ENCODE peak calls at places on chromosomes 11 and 22, in eight cellular contexts. One of them, this sample, is unnamed.

GRCh38 chr11:94152678-94153065 is 24.0 kb downstream of the PANX1 start:
- DNase-seq in GM23248: no peak
- DNase-seq in neuronal stem cell: no peak
- DNase-seq in HCT116: no peak
- DNase-seq in fibroblast of lung: no peak
- DNase-seq in SK-N-SH: no peak
- DNase-seq in PC-3: no peak
- DNase-seq in mesendoderm: no peak
- DNase-seq in this sample: no peak

GRCh38 chr11:3721002-3721401 is 49.8 kb upstream of the CHRNA10 start:
- DNase-seq in PC-3: no peak
- DNase-seq in HCT116: no peak
- DNase-seq in GM23248: no peak
- DNase-seq in fibroblast of lung: no peak
- DNase-seq in SK-N-SH: no peak
- DNase-seq in mesendoderm: no peak
- DNase-seq in neuronal stem cell: no peak
- DNase-seq in this sample: no peak

GRCh38 chr22:44437493-44438015 is 60.5 kb downstream of the RTL6 start:
- DNase-seq in PC-3: peak
- DNase-seq in mesendoderm: no peak
- DNase-seq in SK-N-SH: no peak
- DNase-seq in neuronal stem cell: no peak
- DNase-seq in GM23248: peak
- DNase-seq in fibroblast of lung: no peak
- DNase-seq in HCT116: no peak
- DNase-seq in this sample: no peak

GRCh38 chr11:100098560-100098959 is 588.5 kb upstream of the ARHGAP42 start:
- DNase-seq in GM23248: no peak
- DNase-seq in neuronal stem cell: no peak
- DNase-seq in PC-3: no peak
- DNase-seq in SK-N-SH: no peak
- DNase-seq in fibroblast of lung: no peak
- DNase-seq in mesendoderm: no peak
- DNase-seq in HCT116: no peak
- DNase-seq in this sample: no peak

GRCh38 chr11:2779981-2780849 is 80.4 kb upstream of the KCNQ1OT1 start:
- DNase-seq in PC-3: no peak
- DNase-seq in neuronal stem cell: no peak
- DNase-seq in HCT116: no peak
- DNase-seq in SK-N-SH: peak
- DNase-seq in mesendoderm: no peak
- DNase-seq in fibroblast of lung: peak
- DNase-seq in GM23248: no peak
- DNase-seq in this sample: peak

GRCh38 chr11:10893713-10894112 is 35.9 kb upstream of the ZBED5 start:
- DNase-seq in PC-3: peak
- DNase-seq in neuronal stem cell: no peak
- DNase-seq in mesendoderm: no peak
- DNase-seq in GM23248: peak
- DNase-seq in fibroblast of lung: peak
- DNase-seq in SK-N-SH: no peak
- DNase-seq in HCT116: no peak
- DNase-seq in this sample: no peak

GRCh38 chr22:24186352-24186740 is 5.1 kb downstream of the SUSD2 start:
- DNase-seq in fibroblast of lung: no peak
- DNase-seq in neuronal stem cell: no peak
- DNase-seq in GM23248: no peak
- DNase-seq in PC-3: no peak
- DNase-seq in HCT116: no peak
- DNase-seq in mesendoderm: no peak
- DNase-seq in SK-N-SH: peak
- DNase-seq in this sample: no peak

GRCh38 chr11:74004694-74005615 is 3.9 kb downstream of the UCP3 start:
- DNase-seq in HCT116: no peak
- DNase-seq in mesendoderm: no peak
- DNase-seq in GM23248: no peak
- DNase-seq in PC-3: no peak
- DNase-seq in SK-N-SH: no peak
- DNase-seq in neuronal stem cell: no peak
- DNase-seq in fibroblast of lung: no peak
- DNase-seq in this sample: no peak

GRCh38 chr22:44479662-44480061 is 18.4 kb downstream of the RTL6 start:
- DNase-seq in GM23248: no peak
- DNase-seq in fibroblast of lung: no peak
- DNase-seq in SK-N-SH: no peak
- DNase-seq in PC-3: no peak
- DNase-seq in mesendoderm: no peak
- DNase-seq in neuronal stem cell: no peak
- DNase-seq in HCT116: no peak
- DNase-seq in this sample: no peak

GRCh38 chr11:16945671-16946469 is 68.3 kb downstream of the PLEKHA7 start:
- DNase-seq in PC-3: peak
- DNase-seq in GM23248: peak
- DNase-seq in neuronal stem cell: peak
- DNase-seq in HCT116: peak
- DNase-seq in mesendoderm: peak
- DNase-seq in SK-N-SH: peak
- DNase-seq in fibroblast of lung: peak
- DNase-seq in this sample: peak

GRCh38 chr11:86547727-86548126 is 124.7 kb downstream of the ME3 start:
- DNase-seq in GM23248: no peak
- DNase-seq in neuronal stem cell: no peak
- DNase-seq in HCT116: no peak
- DNase-seq in PC-3: no peak
- DNase-seq in mesendoderm: no peak
- DNase-seq in SK-N-SH: no peak
- DNase-seq in fibroblast of lung: no peak
- DNase-seq in this sample: no peak

GRCh38 chr11:76291576-76292526 is 85.5 kb upstream of the WNT11 start:
- DNase-seq in HCT116: no peak
- DNase-seq in SK-N-SH: no peak
- DNase-seq in PC-3: peak
- DNase-seq in neuronal stem cell: no peak
- DNase-seq in mesendoderm: no peak
- DNase-seq in fibroblast of lung: no peak
- DNase-seq in GM23248: no peak
- DNase-seq in this sample: no peak

GRCh38 chr11:76288166-76288978 is 82.1 kb upstream of the WNT11 start:
- DNase-seq in PC-3: no peak
- DNase-seq in mesendoderm: no peak
- DNase-seq in neuronal stem cell: no peak
- DNase-seq in GM23248: no peak
- DNase-seq in fibroblast of lung: no peak
- DNase-seq in SK-N-SH: no peak
- DNase-seq in HCT116: no peak
- DNase-seq in this sample: no peak

GRCh38 chr11:76293189-76293631 is 86.9 kb upstream of the WNT11 start:
- DNase-seq in GM23248: no peak
- DNase-seq in SK-N-SH: no peak
- DNase-seq in mesendoderm: no peak
- DNase-seq in neuronal stem cell: no peak
- DNase-seq in HCT116: no peak
- DNase-seq in fibroblast of lung: no peak
- DNase-seq in PC-3: no peak
- DNase-seq in this sample: no peak

GRCh38 chr11:76296731-76297130 is 84.2 kb downstream of the THAP12 start:
- DNase-seq in mesendoderm: no peak
- DNase-seq in SK-N-SH: no peak
- DNase-seq in PC-3: no peak
- DNase-seq in HCT116: no peak
- DNase-seq in neuronal stem cell: no peak
- DNase-seq in GM23248: no peak
- DNase-seq in fibroblast of lung: no peak
- DNase-seq in this sample: no peak

DNA sequence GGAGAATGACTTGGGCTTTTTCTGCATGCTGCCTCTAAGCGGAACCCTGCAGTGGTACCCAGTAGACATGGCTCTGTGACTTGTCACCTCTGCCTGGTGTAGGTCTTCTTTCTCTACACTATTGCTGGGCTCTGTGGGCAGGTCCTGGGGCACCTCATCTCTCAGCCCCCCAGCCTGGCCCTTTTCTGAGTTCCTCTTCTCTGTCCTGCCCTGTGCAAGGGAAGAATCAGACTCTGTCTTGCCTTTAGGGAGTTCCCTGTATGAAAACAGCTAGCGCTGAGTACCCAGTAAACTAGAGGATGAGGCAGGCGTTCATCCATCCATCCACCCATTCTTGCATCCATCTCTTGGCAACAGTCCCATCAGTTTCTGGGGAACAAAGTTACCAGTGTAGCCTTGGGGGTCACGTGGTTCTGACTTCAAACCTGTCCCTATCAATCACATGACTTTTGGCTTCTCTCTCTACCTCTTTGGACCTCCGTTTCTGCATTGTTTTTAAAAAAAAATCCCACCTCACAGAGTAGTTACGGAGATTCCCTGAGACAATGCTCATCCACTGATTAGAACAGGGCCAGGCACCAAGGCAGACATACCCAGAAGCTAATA is 86.4 kb upstream of the WNT11 start:
- DNase-seq in mesendoderm: no peak
- DNase-seq in HCT116: no peak
- DNase-seq in SK-N-SH: no peak
- DNase-seq in GM23248: no peak
- DNase-seq in PC-3: no peak
- DNase-seq in fibroblast of lung: no peak
- DNase-seq in neuronal stem cell: no peak
- DNase-seq in this sample: no peak
- H3K4me3 ChIP-seq in mesendoderm: no peak
- H3K4me3 ChIP-seq in HCT116: no peak
- H3K4me3 ChIP-seq in SK-N-SH: no peak
- H3K4me3 ChIP-seq in GM23248: no peak
- H3K4me3 ChIP-seq in PC-3: no peak
- H3K4me3 ChIP-seq in fibroblast of lung: no peak
- H3K4me3 ChIP-seq in neuronal stem cell: no peak
- H3K4me3 ChIP-seq in this sample: no peak

GRCh38 chr11:128130052-128130451 is 457.3 kb downstream of the ETS1 start:
- DNase-seq in neuronal stem cell: no peak
- DNase-seq in mesendoderm: no peak
- DNase-seq in fibroblast of lung: no peak
- DNase-seq in GM23248: no peak
- DNase-seq in SK-N-SH: no peak
- DNase-seq in HCT116: no peak
- DNase-seq in PC-3: no peak
- DNase-seq in this sample: no peak

GRCh38 chr11:128133501-128133900 is 453.9 kb downstream of the ETS1 start:
- DNase-seq in fibroblast of lung: no peak
- DNase-seq in GM23248: no peak
- DNase-seq in HCT116: no peak
- DNase-seq in PC-3: no peak
- DNase-seq in mesendoderm: peak
- DNase-seq in neuronal stem cell: peak
- DNase-seq in SK-N-SH: no peak
- DNase-seq in this sample: no peak

DNA sequence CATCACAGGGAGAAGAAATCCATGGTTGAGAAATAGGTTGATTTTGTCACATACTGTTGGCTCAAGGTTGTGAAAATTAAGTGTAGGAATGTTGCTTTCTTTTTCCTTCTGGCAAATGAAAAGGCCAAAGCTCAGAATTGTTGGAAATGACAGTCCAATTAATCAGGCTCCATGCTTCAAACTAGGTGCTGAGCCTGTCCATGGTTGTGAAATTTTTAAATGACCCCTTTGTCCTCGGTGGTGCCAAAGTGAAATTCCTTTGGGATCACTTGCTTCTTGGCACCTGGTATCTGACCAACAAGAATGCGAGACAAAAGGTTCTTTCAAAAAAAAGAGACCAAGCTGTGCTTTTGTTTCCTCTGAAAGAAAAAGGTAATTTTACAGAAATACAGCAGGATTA is 451.9 kb downstream of the ETS1 start:
- DNase-seq in mesendoderm: peak
- DNase-seq in neuronal stem cell: peak
- DNase-seq in fibroblast of lung: no peak
- DNase-seq in SK-N-SH: no peak
- DNase-seq in HCT116: no peak
- DNase-seq in GM23248: peak
- DNase-seq in PC-3: peak
- DNase-seq in this sample: no peak
- H3K9ac ChIP-seq in mesendoderm: no peak
- H3K9ac ChIP-seq in neuronal stem cell: no peak
- H3K9ac ChIP-seq in fibroblast of lung: no peak
- H3K9ac ChIP-seq in SK-N-SH: no peak
- H3K9ac ChIP-seq in HCT116: no peak
- H3K9ac ChIP-seq in GM23248: no peak
- H3K9ac ChIP-seq in PC-3: no peak
- H3K9ac ChIP-seq in this sample: no peak

GRCh38 chr11:126214446-126215240 is 3.1 kb downstream of the FAM118B start:
- DNase-seq in SK-N-SH: no peak
- DNase-seq in mesendoderm: no peak
- DNase-seq in GM23248: peak
- DNase-seq in fibroblast of lung: no peak
- DNase-seq in PC-3: no peak
- DNase-seq in HCT116: no peak
- DNase-seq in neuronal stem cell: no peak
- DNase-seq in this sample: peak
- H3K4me3 ChIP-seq in SK-N-SH: no peak
- H3K4me3 ChIP-seq in mesendoderm: no peak
- H3K4me3 ChIP-seq in GM23248: no peak
- H3K4me3 ChIP-seq in fibroblast of lung: no peak
- H3K4me3 ChIP-seq in PC-3: no peak
- H3K4me3 ChIP-seq in HCT116: no peak
- H3K4me3 ChIP-seq in neuronal stem cell: no peak
- H3K4me3 ChIP-seq in this sample: peak

GRCh38 chr11:133515075-133515474 is 17.2 kb downstream of the OPCML start:
- DNase-seq in PC-3: no peak
- DNase-seq in mesendoderm: no peak
- DNase-seq in SK-N-SH: no peak
- DNase-seq in fibroblast of lung: no peak
- DNase-seq in neuronal stem cell: no peak
- DNase-seq in HCT116: no peak
- DNase-seq in GM23248: no peak
- DNase-seq in this sample: no peak
- H3K9ac ChIP-seq in PC-3: no peak
- H3K9ac ChIP-seq in mesendoderm: no peak
- H3K9ac ChIP-seq in SK-N-SH: no peak
- H3K9ac ChIP-seq in fibroblast of lung: no peak
- H3K9ac ChIP-seq in neuronal stem cell: no peak
- H3K9ac ChIP-seq in HCT116: no peak
- H3K9ac ChIP-seq in GM23248: no peak
- H3K9ac ChIP-seq in this sample: no peak

DNA sequence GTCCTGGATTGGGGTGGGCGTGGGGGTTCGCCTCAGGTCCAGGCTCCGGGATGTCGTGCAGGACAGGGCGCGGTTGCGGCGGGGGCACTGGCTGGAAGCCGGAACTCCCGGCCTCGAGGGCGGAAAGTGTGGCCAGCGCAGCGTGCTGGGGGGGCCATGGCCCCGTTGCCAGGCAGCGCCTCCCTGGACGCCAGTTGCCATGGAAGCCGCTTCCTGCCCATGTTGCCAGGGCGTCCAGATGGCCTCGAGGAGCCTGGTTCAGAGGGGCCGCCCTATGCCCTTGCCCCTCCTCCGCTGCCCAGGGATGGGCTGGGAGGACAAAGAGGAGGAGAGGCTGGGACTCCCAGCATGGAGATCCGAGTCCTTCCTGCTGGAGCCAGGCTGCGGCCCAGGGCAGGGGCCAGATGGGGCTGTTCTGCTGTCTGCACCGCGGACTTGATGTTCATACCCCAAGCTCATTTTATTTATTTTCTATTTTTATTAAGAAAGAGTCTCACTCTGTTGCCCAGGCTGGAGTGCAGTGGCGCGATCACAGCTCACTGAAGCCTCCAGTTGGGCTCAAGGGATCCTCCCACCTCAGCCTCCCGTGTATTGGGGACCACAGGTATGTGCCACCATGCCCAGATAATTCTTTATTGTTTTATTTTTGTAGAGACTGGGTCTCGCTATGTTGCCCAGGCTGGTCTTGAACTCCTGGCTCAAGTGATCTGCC is 4.6 kb upstream of the CCDC188 start:
- DNase-seq in SK-N-SH: peak
- DNase-seq in mesendoderm: no peak
- DNase-seq in HCT116: no peak
- DNase-seq in GM23248: peak
- DNase-seq in neuronal stem cell: no peak
- DNase-seq in fibroblast of lung: no peak
- DNase-seq in PC-3: no peak
- DNase-seq in this sample: peak
- H3K4me3 ChIP-seq in SK-N-SH: peak
- H3K4me3 ChIP-seq in mesendoderm: no peak
- H3K4me3 ChIP-seq in HCT116: no peak
- H3K4me3 ChIP-seq in GM23248: peak
- H3K4me3 ChIP-seq in neuronal stem cell: peak
- H3K4me3 ChIP-seq in fibroblast of lung: no peak
- H3K4me3 ChIP-seq in PC-3: no peak
- H3K4me3 ChIP-seq in this sample: no peak

This sample was measured in colonic mucosa.